ENCODE peak calls at places on chromosome 7, in four cellular contexts. One of them, this sample, is unnamed.

GRCh38 chr7:96962221-96962620 is 43.1 kb upstream of the DLX6 start:
- DNase-seq in transverse colon: no peak
- DNase-seq in psoas muscle: peak
- DNase-seq in fibroblast of pulmonary artery: no peak
- DNase-seq in this sample: peak

GRCh38 chr7:47254081-47255006 is 327.6 kb downstream of the TNS3 start:
- DNase-seq in psoas muscle: peak
- DNase-seq in fibroblast of pulmonary artery: peak
- DNase-seq in transverse colon: peak
- DNase-seq in this sample: peak

GRCh38 chr7:124457841-124458240 is 307.8 kb downstream of the GPR37 start:
- DNase-seq in transverse colon: no peak
- DNase-seq in psoas muscle: no peak
- DNase-seq in fibroblast of pulmonary artery: no peak
- DNase-seq in this sample: peak

GRCh38 chr7:50534690-50535290 is 30.4 kb downstream of the DDC start:
- DNase-seq in psoas muscle: no peak
- DNase-seq in fibroblast of pulmonary artery: peak
- DNase-seq in transverse colon: no peak
- DNase-seq in this sample: peak

GRCh38 chr7:73623798-73624668 is at the start of gene MLXIPL:
- DNase-seq in transverse colon: peak
- DNase-seq in psoas muscle: peak
- DNase-seq in fibroblast of pulmonary artery: peak
- DNase-seq in this sample: peak

GRCh38 chr7:41910916-41911315 is 208.0 kb upstream of the INHBA start:
- DNase-seq in fibroblast of pulmonary artery: no peak
- DNase-seq in transverse colon: no peak
- DNase-seq in psoas muscle: no peak
- DNase-seq in this sample: peak

GRCh38 chr7:25659841-25660240 is 431.6 kb upstream of the NPVF start:
- DNase-seq in psoas muscle: no peak
- DNase-seq in fibroblast of pulmonary artery: no peak
- DNase-seq in transverse colon: no peak
- DNase-seq in this sample: no peak

GRCh38 chr7:95527033-95527775 is 41.5 kb downstream of the ASB4 start:
- DNase-seq in psoas muscle: peak
- DNase-seq in transverse colon: peak
- DNase-seq in fibroblast of pulmonary artery: peak
- DNase-seq in this sample: peak

GRCh38 chr7:139588632-139589031 is 65.1 kb downstream of the CLEC2L start:
- DNase-seq in psoas muscle: no peak
- DNase-seq in transverse colon: no peak
- DNase-seq in fibroblast of pulmonary artery: peak
- DNase-seq in this sample: peak

GRCh38 chr7:30238721-30239441 is 45.5 kb upstream of the ZNRF2 start:
- DNase-seq in fibroblast of pulmonary artery: peak
- DNase-seq in psoas muscle: peak
- DNase-seq in transverse colon: peak
- DNase-seq in this sample: peak

GRCh38 chr7:14596421-14596820 is 306.1 kb downstream of the DGKB start:
- DNase-seq in psoas muscle: no peak
- DNase-seq in fibroblast of pulmonary artery: peak
- DNase-seq in transverse colon: no peak
- DNase-seq in this sample: peak

GRCh38 chr7:37440738-37441404 is 7.8 kb downstream of the ELMO1 start:
- DNase-seq in fibroblast of pulmonary artery: no peak
- DNase-seq in psoas muscle: no peak
- DNase-seq in transverse colon: no peak
- DNase-seq in this sample: no peak

GRCh38 chr7:134784251-134785049 is 5.0 kb downstream of the CALD1 start:
- DNase-seq in fibroblast of pulmonary artery: peak
- DNase-seq in transverse colon: no peak
- DNase-seq in psoas muscle: no peak
- DNase-seq in this sample: no peak

GRCh38 chr7:1645071-1646015 is 24.7 kb upstream of the ELFN1 start:
- DNase-seq in psoas muscle: no peak
- DNase-seq in transverse colon: no peak
- DNase-seq in fibroblast of pulmonary artery: no peak
- DNase-seq in this sample: no peak

GRCh38 chr7:17385612-17386011 is 87.2 kb downstream of the AHR start:
- DNase-seq in transverse colon: no peak
- DNase-seq in psoas muscle: no peak
- DNase-seq in fibroblast of pulmonary artery: no peak
- DNase-seq in this sample: no peak

GRCh38 chr7:13293264-13294002 is 606.0 kb downstream of the ARL4A start:
- DNase-seq in transverse colon: no peak
- DNase-seq in fibroblast of pulmonary artery: no peak
- DNase-seq in psoas muscle: no peak
- DNase-seq in this sample: no peak

GRCh38 chr7:47394751-47395252 is 187.1 kb downstream of the TNS3 start:
- DNase-seq in fibroblast of pulmonary artery: no peak
- DNase-seq in transverse colon: peak
- DNase-seq in psoas muscle: peak
- DNase-seq in this sample: no peak

GRCh38 chr7:6071406-6071805 is 40.2 kb downstream of the ANKRD61 start:
- DNase-seq in psoas muscle: no peak
- DNase-seq in fibroblast of pulmonary artery: no peak
- DNase-seq in transverse colon: no peak
- DNase-seq in this sample: no peak
- H3K4me3 ChIP-seq in psoas muscle: no peak
- H3K4me3 ChIP-seq in fibroblast of pulmonary artery: no peak
- H3K4me3 ChIP-seq in transverse colon: no peak
- H3K4me3 ChIP-seq in this sample: no peak

DNA sequence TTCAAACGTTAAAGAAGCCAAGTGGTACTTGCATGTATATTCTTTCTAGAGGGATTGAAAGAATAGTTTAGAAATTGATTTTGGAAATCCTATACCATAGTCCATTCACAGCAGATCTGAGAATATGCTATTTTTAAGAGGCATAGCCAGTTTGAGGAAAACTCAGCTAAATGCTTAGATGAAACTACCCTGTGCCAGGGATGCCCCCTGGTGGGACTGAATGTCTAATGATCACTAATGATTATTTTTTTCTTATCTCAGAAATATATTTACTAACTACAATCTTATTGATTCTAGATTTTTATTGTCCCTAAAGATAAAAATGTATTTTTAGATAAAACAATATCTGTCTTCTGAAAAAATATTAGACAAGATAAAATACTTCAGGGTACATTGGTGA is 844.9 kb upstream of the PHF14 start:
- DNase-seq in fibroblast of pulmonary artery: no peak
- DNase-seq in transverse colon: no peak
- DNase-seq in psoas muscle: no peak
- DNase-seq in this sample: no peak
- TF ChIP-seq CTCF in fibroblast of pulmonary artery: no peak
- TF ChIP-seq CTCF in transverse colon: peak
- TF ChIP-seq CTCF in psoas muscle: no peak
- TF ChIP-seq CTCF in this sample: no peak

GRCh38 chr7:28957064-28957821 is 887 bp downstream of the TRIL start:
- DNase-seq in transverse colon: peak
- DNase-seq in fibroblast of pulmonary artery: peak
- DNase-seq in psoas muscle: peak
- DNase-seq in this sample: no peak
- H3K4me3 ChIP-seq in transverse colon: peak
- H3K4me3 ChIP-seq in fibroblast of pulmonary artery: peak
- H3K4me3 ChIP-seq in psoas muscle: peak
- H3K4me3 ChIP-seq in this sample: peak

DNA sequence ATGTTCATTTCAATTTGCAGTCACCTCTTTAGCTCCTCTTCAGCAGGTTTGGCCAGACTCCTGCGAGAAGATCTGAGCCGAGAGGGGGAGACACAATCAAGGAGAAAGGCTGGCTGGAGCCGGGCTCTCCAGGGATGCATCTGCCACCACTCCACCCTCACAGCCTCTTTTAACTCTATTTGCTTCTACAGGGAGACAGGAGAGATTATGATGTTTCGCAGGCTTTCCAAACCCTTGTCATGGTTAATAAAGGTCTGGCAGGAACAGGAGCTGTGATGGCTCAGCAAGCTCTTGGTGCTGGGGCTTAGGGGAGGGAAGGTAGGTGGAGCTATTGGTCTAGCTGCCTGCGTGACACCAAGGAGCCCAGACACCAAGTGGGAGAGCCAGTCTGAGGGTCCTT is 448.1 kb upstream of the PODXL start:
- DNase-seq in transverse colon: no peak
- DNase-seq in fibroblast of pulmonary artery: peak
- DNase-seq in psoas muscle: no peak
- DNase-seq in this sample: peak
- TF ChIP-seq CTCF in transverse colon: no peak
- TF ChIP-seq CTCF in fibroblast of pulmonary artery: peak
- TF ChIP-seq CTCF in psoas muscle: peak
- TF ChIP-seq CTCF in this sample: peak

GRCh38 chr7:150733734-150734095 is 3.5 kb upstream of the GIMAP5 start:
- DNase-seq in fibroblast of pulmonary artery: no peak
- DNase-seq in transverse colon: no peak
- DNase-seq in psoas muscle: no peak
- DNase-seq in this sample: no peak
- H3K4me3 ChIP-seq in fibroblast of pulmonary artery: no peak
- H3K4me3 ChIP-seq in transverse colon: no peak
- H3K4me3 ChIP-seq in psoas muscle: no peak
- H3K4me3 ChIP-seq in this sample: no peak

GRCh38 chr7:27921081-27921836 is 181.3 kb downstream of the TAX1BP1 start:
- DNase-seq in fibroblast of pulmonary artery: peak
- DNase-seq in psoas muscle: no peak
- DNase-seq in transverse colon: peak
- DNase-seq in this sample: peak
- TF ChIP-seq CTCF in fibroblast of pulmonary artery: peak
- TF ChIP-seq CTCF in psoas muscle: peak
- TF ChIP-seq CTCF in transverse colon: peak
- TF ChIP-seq CTCF in this sample: peak

GRCh38 chr7:36366649-36367560 is 22.8 kb upstream of the ANLN start:
- DNase-seq in psoas muscle: peak
- DNase-seq in transverse colon: peak
- DNase-seq in fibroblast of pulmonary artery: peak
- DNase-seq in this sample: peak
- H3K4me3 ChIP-seq in psoas muscle: peak
- H3K4me3 ChIP-seq in transverse colon: peak
- H3K4me3 ChIP-seq in fibroblast of pulmonary artery: peak
- H3K4me3 ChIP-seq in this sample: peak